ENCODE peak calls at places on chromosome 15, in nine cellular contexts. E is IMR-90; O is AG10803; L is epithelial cell of esophagus; A is CD8-positive, alpha-beta T cell; I is A673; P is sigmoid colon; M is HL-60; K is fibroblast of the aortic adventitia. U is an unnamed sample.

GRCh38 chr15:68818671-68819450 is 1.8 kb downstream of the ANP32A start:
- DNase-seq in E (no peak), O (peak), L (peak), A (peak), I (peak), P (peak), M (peak), K (peak), U (peak)

GRCh38 chr15:38042707-38043445 is 108.4 kb downstream of the TMCO5A start:
- DNase-seq in E (no peak), O (no peak), L (no peak), A (no peak), I (no peak), P (no peak), M (no peak), K (no peak), U (no peak)

GRCh38 chr15:86756688-86757087 is 677.0 kb downstream of the AGBL1 start:
- DNase-seq in E (no peak), O (no peak), L (peak), A (no peak), I (no peak), P (no peak), M (no peak), K (no peak), U (no peak)

GRCh38 chr15:98321916-98322315 is 326.4 kb upstream of the IGF1R start:
- DNase-seq in E (no peak), O (peak), L (peak), A (no peak), I (peak), P (no peak), M (no peak), K (no peak), U (no peak)

GRCh38 chr15:64095795-64096485 is at the start of gene SNX1:
- DNase-seq in E (peak), O (peak), L (peak), A (peak), I (peak), P (peak), M (peak), K (peak), U (peak)

GRCh38 chr15:69390575-69390974 is 23.6 kb upstream of the KIF23 start:
- DNase-seq in E (peak), O (peak), L (peak), A (no peak), I (no peak), P (peak), M (no peak), K (peak), U (peak)

GRCh38 chr15:88832791-88833190 is 29.6 kb downstream of the ACAN start:
- DNase-seq in E (no peak), O (no peak), L (no peak), A (no peak), I (no peak), P (no peak), M (no peak), K (no peak), U (no peak)

GRCh38 chr15:92391640-92392039 is 2.0 kb upstream of the ST8SIA2 start:
- DNase-seq in E (peak), O (peak), L (peak), A (no peak), I (peak), P (no peak), M (no peak), K (peak), U (no peak)

GRCh38 chr15:95684693-95685115 is 645.8 kb upstream of the NR2F2 start:
- DNase-seq in E (peak), O (peak), L (peak), A (no peak), I (no peak), P (no peak), M (no peak), K (peak), U (peak)

GRCh38 chr15:95763426-95763825 is 567.1 kb upstream of the NR2F2 start:
- DNase-seq in E (no peak), O (no peak), L (no peak), A (no peak), I (no peak), P (no peak), M (no peak), K (no peak), U (no peak)

GRCh38 chr15:74958320-74958907 is 1.8 kb upstream of the RPP25 start:
- DNase-seq in E (no peak), O (peak), L (peak), A (no peak), I (peak), P (peak), M (no peak), K (peak), U (peak)

GRCh38 chr15:74133071-74133702 is 2.8 kb downstream of the ISLR2 start:
- DNase-seq in E (no peak), O (no peak), L (peak), A (no peak), I (no peak), P (no peak), M (no peak), K (no peak), U (peak)

GRCh38 chr15:60582370-60583036 is 103.6 kb upstream of the ICE2 start:
- DNase-seq in E (peak), O (no peak), L (no peak), A (peak), I (no peak), P (no peak), M (no peak), K (peak), U (no peak)

GRCh38 chr15:53982281-53982680 is 4.0 kb downstream of the UNC13C start:
- DNase-seq in E (no peak), O (no peak), L (no peak), A (no peak), I (no peak), P (no peak), M (no peak), K (no peak), U (no peak)

GRCh38 chr15:39031596-39031995 is 467.0 kb upstream of the RASGRP1 start:
- DNase-seq in E (no peak), O (no peak), L (no peak), A (no peak), I (no peak), P (no peak), M (no peak), K (no peak), U (no peak)

GRCh38 chr15:63056843-63057242 is 14.3 kb downstream of the TPM1 start:
- DNase-seq in E (peak), O (no peak), L (no peak), A (no peak), I (no peak), P (peak), M (no peak), K (peak), U (peak)

GRCh38 chr15:57555270-57555669 is 36.4 kb upstream of the MYZAP start:
- DNase-seq in E (peak), O (peak), L (no peak), A (no peak), I (no peak), P (no peak), M (no peak), K (no peak), U (peak)

GRCh38 chr15:29135702-29136426 is 133.8 kb downstream of the NSMCE3 start:
- DNase-seq in E (no peak), O (no peak), L (no peak), A (no peak), I (no peak), P (peak), M (no peak), K (no peak), U (no peak)

GRCh38 chr15:38894260-38894948 is 329.8 kb upstream of the RASGRP1 start:
- DNase-seq in E (peak), O (peak), L (peak), A (no peak), I (no peak), P (no peak), M (no peak), K (peak), U (peak)

GRCh38 chr15:94119215-94119815 is 112.0 kb upstream of the MCTP2 start:
- DNase-seq in E (no peak), O (no peak), L (no peak), A (no peak), I (no peak), P (peak), M (no peak), K (peak), U (peak)

GRCh38 chr15:69885182-69886041 is 212.3 kb downstream of the TLE3 start:
- DNase-seq in E (no peak), O (no peak), L (no peak), A (no peak), I (no peak), P (no peak), M (no peak), K (no peak), U (no peak)

GRCh38 chr15:31442203-31443090 is 115.8 kb downstream of the KLF13 start:
- DNase-seq in E (peak), O (peak), L (peak), A (no peak), I (peak), P (no peak), M (no peak), K (peak), U (peak)

GRCh38 chr15:71679223-71680078 is 130.9 kb upstream of the NR2E3 start:
- DNase-seq in E (peak), O (peak), L (peak), A (no peak), I (no peak), P (no peak), M (no peak), K (peak), U (peak)

GRCh38 chr15:43776718-43777292 is at the start of gene ELL3:
- DNase-seq in E (peak), O (peak), L (peak), A (peak), I (peak), P (peak), M (peak), K (peak), U (peak)

GRCh38 chr15:61915640-61916039 is 144.6 kb downstream of the VPS13C start:
- DNase-seq in E (no peak), O (peak), L (no peak), A (no peak), I (no peak), P (no peak), M (no peak), K (no peak), U (peak)

GRCh38 chr15:69841046-69841828 is 256.5 kb downstream of the TLE3 start:
- DNase-seq in E (no peak), O (peak), L (no peak), A (no peak), I (no peak), P (no peak), M (no peak), K (no peak), U (no peak)

GRCh38 chr15:100627789-100628395 is 25.5 kb downstream of the ASB7 start:
- DNase-seq in E (peak), O (peak), L (peak), A (peak), I (peak), P (peak), M (peak), K (peak), U (peak)

GRCh38 chr15:62736756-62737155 is 305.8 kb upstream of the TPM1 start:
- DNase-seq in E (no peak), O (no peak), L (no peak), A (no peak), I (no peak), P (no peak), M (no peak), K (no peak), U (no peak)

GRCh38 chr15:66515901-66516322 is 10.8 kb downstream of the ZWILCH start:
- DNase-seq in E (no peak), O (peak), L (no peak), A (no peak), I (peak), P (no peak), M (no peak), K (peak), U (peak)

GRCh38 chr15:100032358-100033080 is 299.3 kb upstream of the LYSMD4 start:
- DNase-seq in E (peak), O (no peak), L (no peak), A (no peak), I (no peak), P (no peak), M (no peak), K (peak), U (no peak)

GRCh38 chr15:62812515-62812835 is 230.1 kb upstream of the TPM1 start:
- DNase-seq in E (no peak), O (no peak), L (no peak), A (no peak), I (no peak), P (no peak), M (no peak), K (no peak), U (no peak)

GRCh38 chr15:85330941-85331588 is 49.3 kb upstream of the AKAP13 start:
- DNase-seq in E (peak), O (peak), L (peak), A (peak), I (peak), P (peak), M (peak), K (peak), U (peak)

GRCh38 chr15:61871926-61872522 is 188.2 kb downstream of the VPS13C start:
- DNase-seq in E (peak), O (peak), L (peak), A (no peak), I (peak), P (no peak), M (no peak), K (peak), U (peak)

GRCh38 chr15:63870403-63871209 is 36.9 kb upstream of the HERC1 start:
- DNase-seq in E (peak), O (peak), L (peak), A (no peak), I (peak), P (no peak), M (peak), K (peak), U (peak)

GRCh38 chr15:58498821-58499580 is 67.2 kb downstream of the LIPC start:
- DNase-seq in E (peak), O (peak), L (peak), A (no peak), I (no peak), P (no peak), M (no peak), K (peak), U (peak)

GRCh38 chr15:85005319-85005718 is 23.7 kb downstream of the PDE8A start:
- DNase-seq in E (no peak), O (no peak), L (no peak), A (no peak), I (no peak), P (no peak), M (no peak), K (peak), U (no peak)

GRCh38 chr15:63043391-63044076 is 987 bp downstream of the TPM1 start:
- DNase-seq in E (no peak), O (no peak), L (no peak), A (no peak), I (no peak), P (peak), M (peak), K (no peak), U (peak)

GRCh38 chr15:81001180-81002003 is 669 bp downstream of the TLNRD1 start:
- DNase-seq in E (peak), O (peak), L (peak), A (peak), I (peak), P (peak), M (no peak), K (peak), U (peak)

GRCh38 chr15:101244039-101244781 is 7.6 kb downstream of the CHSY1 start:
- DNase-seq in E (peak), O (peak), L (no peak), A (no peak), I (no peak), P (no peak), M (no peak), K (no peak), U (peak)

GRCh38 chr15:41493205-41493901 is at the start of gene ITPKA:
- DNase-seq in E (peak), O (peak), L (peak), A (peak), I (peak), P (peak), M (no peak), K (peak), U (peak)

GRCh38 chr15:56053046-56053400 is 59.6 kb upstream of the NEDD4 start:
- DNase-seq in E (no peak), O (no peak), L (no peak), A (no peak), I (no peak), P (no peak), M (no peak), K (no peak), U (no peak)
- TF ChIP-seq CTCF in E (no peak), O (no peak), L (no peak), A (peak), I (no peak), P (peak), M (no peak), K (no peak), U (no peak)

GRCh38 chr15:90881978-90882721 is 2.2 kb upstream of the FES start:
- DNase-seq in E (no peak), O (no peak), L (no peak), A (no peak), I (no peak), P (no peak), M (no peak), K (no peak), U (no peak)

GRCh38 chr15:90880381-90881145 is 3.7 kb upstream of the FES start:
- DNase-seq in E (no peak), O (no peak), L (no peak), A (no peak), I (no peak), P (no peak), M (no peak), K (no peak), U (no peak)

GRCh38 chr15:90882781-90883525 is 1.4 kb upstream of the FES start:
- DNase-seq in E (no peak), O (no peak), L (no peak), A (no peak), I (no peak), P (no peak), M (no peak), K (no peak), U (no peak)

GRCh38 chr15:90879730-90880366 is 4.5 kb upstream of the FES start:
- DNase-seq in E (no peak), O (no peak), L (no peak), A (no peak), I (no peak), P (no peak), M (no peak), K (no peak), U (no peak)

GRCh38 chr15:90881181-90881977 is 2.9 kb upstream of the FES start:
- DNase-seq in E (no peak), O (no peak), L (no peak), A (no peak), I (no peak), P (no peak), M (no peak), K (no peak), U (no peak)
- TF ChIP-seq CTCF in E (no peak), O (no peak), L (no peak), A (no peak), I (no peak), P (no peak), M (no peak), K (no peak), U (no peak)

GRCh38 chr15:26772588-26773484 is at the start of gene GABRB3:
- DNase-seq in E (no peak), O (peak), L (peak), A (no peak), I (no peak), P (no peak), M (no peak), K (no peak), U (no peak)
- TF ChIP-seq CTCF in E (no peak), O (no peak), L (no peak), A (no peak), I (no peak), P (no peak), M (no peak), K (no peak), U (no peak)

GRCh38 chr15:40054746-40055575 is 16.0 kb upstream of the SRP14 start:
- DNase-seq in E (peak), O (peak), L (no peak), A (peak), I (no peak), P (peak), M (no peak), K (peak), U (peak)

GRCh38 chr15:40051616-40052415 is 12.8 kb upstream of the SRP14 start:
- DNase-seq in E (no peak), O (no peak), L (no peak), A (no peak), I (no peak), P (peak), M (no peak), K (no peak), U (no peak)

GRCh38 chr15:40054056-40054745 is 15.2 kb upstream of the SRP14 start:
- DNase-seq in E (peak), O (no peak), L (no peak), A (no peak), I (no peak), P (peak), M (no peak), K (no peak), U (no peak)

GRCh38 chr15:40052604-40053003 is 13.6 kb upstream of the SRP14 start:
- DNase-seq in E (no peak), O (no peak), L (no peak), A (no peak), I (no peak), P (peak), M (no peak), K (no peak), U (no peak)

GRCh38 chr15:40053234-40054055 is 14.5 kb upstream of the SRP14 start:
- DNase-seq in E (no peak), O (no peak), L (no peak), A (peak), I (no peak), P (peak), M (no peak), K (no peak), U (no peak)
- TF ChIP-seq CTCF in E (no peak), O (no peak), L (no peak), A (no peak), I (peak), P (no peak), M (no peak), K (no peak), U (no peak)

GRCh38 chr15:77784361-77785292 is 151.9 kb upstream of the LINGO1 start:
- DNase-seq in E (no peak), O (peak), L (peak), A (no peak), I (peak), P (no peak), M (no peak), K (peak), U (peak)
- TF ChIP-seq CTCF in E (peak), O (peak), L (peak), A (no peak), I (peak), P (no peak), M (no peak), K (peak), U (peak)

GRCh38 chr15:23497710-23498111 is 50.7 kb upstream of the GOLGA6L2 start:
- DNase-seq in E (no peak), O (peak), L (no peak), A (no peak), I (peak), P (no peak), M (no peak), K (no peak), U (no peak)
- TF ChIP-seq CTCF in E (no peak), O (peak), L (peak), A (no peak), I (peak), P (no peak), M (no peak), K (no peak), U (peak)

U was measured in foreskin fibroblast.